ENCODE peak calls at places on chromosomes 4 and X, in four cellular contexts. V is IMR-90, P is tibial nerve, O is heart left ventricle. U is an unnamed sample.

GRCh38 chrX:57285001-57285400 is 1.5 kb upstream of the FAAH2 start:
- DNase-seq in V (no peak), P (no peak), O (no peak), U (no peak)

GRCh38 chr4:139243448-139244365 is 36.3 kb downstream of the MGARP start:
- DNase-seq in V (peak), O (no peak), P (no peak), U (no peak)

GRCh38 chrX:139200346-139200745 is 330.2 kb upstream of the F9 start:
- DNase-seq in P (no peak), V (no peak), O (no peak), U (no peak)

GRCh38 chrX:43175428-43175827 is 397.5 kb upstream of the PPP1R2C start:
- DNase-seq in V (no peak), P (no peak), O (no peak), U (no peak)

GRCh38 chr4:20764353-20764752 is 64.1 kb downstream of the PACRGL start:
- DNase-seq in P (no peak), O (no peak), V (peak), U (no peak)

GRCh38 chr4:62622084-62622483 is 1422.0 kb downstream of the ADGRL3 start:
- DNase-seq in V (no peak), O (no peak), P (no peak), U (no peak)

GRCh38 chrX:68112321-68112720 is 321.0 kb downstream of the OPHN1 start:
- DNase-seq in O (no peak), V (peak), P (no peak), U (no peak)

GRCh38 chr4:114717432-114717831 is 118.8 kb downstream of the UGT8 start:
- DNase-seq in O (no peak), V (no peak), P (no peak), U (no peak)

GRCh38 chrX:97936296-97936695 is 1052.6 kb downstream of the RPA4 start:
- DNase-seq in V (no peak), P (no peak), O (no peak), U (no peak)

GRCh38 chrX:54085666-54086065 is 41.4 kb upstream of the PHF8 start:
- DNase-seq in O (no peak), P (no peak), V (no peak), U (no peak)

GRCh38 chrX:20306668-20307067 is 40.0 kb upstream of the RPS6KA3 start:
- DNase-seq in V (no peak), P (no peak), O (no peak), U (no peak)

GRCh38 chr4:84568496-84568895 is 14.4 kb upstream of the CDS1 start:
- DNase-seq in P (no peak), V (no peak), O (no peak), U (no peak)

GRCh38 chrX:18995216-18995615 is 11.3 kb upstream of the PHKA2 start:
- DNase-seq in O (no peak), V (peak), P (no peak), U (no peak)

GRCh38 chr4:128241019-128241418 is 46.6 kb downstream of the PGRMC2 start:
- DNase-seq in P (no peak), O (no peak), V (no peak), U (no peak)

GRCh38 chrX:28552882-28553829 is 34.1 kb upstream of the IL1RAPL1 start:
- DNase-seq in P (no peak), O (no peak), V (no peak), U (no peak)

GRCh38 chr4:74056114-74056857 is 17.8 kb upstream of the CXCL3 start:
- DNase-seq in P (no peak), V (peak), O (no peak), U (no peak)

GRCh38 chr4:183905081-183905592 is at the start of gene STOX2:
- DNase-seq in O (peak), P (peak), V (peak), U (peak)

GRCh38 chr4:40227284-40227683 is 30.5 kb downstream of the RHOH start:
- DNase-seq in V (no peak), P (no peak), O (no peak), U (no peak)

GRCh38 chr4:6695660-6696581 is 2.2 kb downstream of the S100P start:
- DNase-seq in P (no peak), O (no peak), V (peak), U (no peak)

GRCh38 chr4:8874896-8875680 is 3.4 kb upstream of the HMX1 start:
- DNase-seq in P (no peak), V (no peak), O (no peak), U (no peak)

GRCh38 chrX:307261-308111 is 11.1 kb downstream of the GTPBP6 start:
- DNase-seq in V (no peak), O (peak), P (no peak), U (peak)

GRCh38 chrX:78708171-78708570 is 39.3 kb upstream of the LPAR4 start:
- DNase-seq in O (no peak), P (no peak), V (peak), U (no peak)

GRCh38 chrX:148979786-148980185 is 479.4 kb downstream of the AFF2 start:
- DNase-seq in V (no peak), O (no peak), P (no peak), U (no peak)

GRCh38 chr4:136311774-136312173 is 1220.5 kb downstream of the PCDH18 start:
- DNase-seq in P (no peak), V (no peak), O (no peak), U (no peak)

GRCh38 chrX:109344666-109345065 is 137.2 kb downstream of the GUCY2F start:
- DNase-seq in V (no peak), O (no peak), P (no peak), U (no peak)

GRCh38 chr4:962231-963208 is 10.8 kb downstream of the DGKQ start:
- DNase-seq in P (no peak), O (peak), V (no peak), U (peak)
- TF ChIP-seq POLR2A in P (no peak), O (no peak), V (no peak), U (no peak)

GRCh38 chrX:118726887-118727685 is at the start of gene IL13RA1:
- DNase-seq in V (peak), O (peak), P (peak), U (peak)
- H3K27ac ChIP-seq in V (peak), O (peak), P (peak), U (peak)

DNA sequence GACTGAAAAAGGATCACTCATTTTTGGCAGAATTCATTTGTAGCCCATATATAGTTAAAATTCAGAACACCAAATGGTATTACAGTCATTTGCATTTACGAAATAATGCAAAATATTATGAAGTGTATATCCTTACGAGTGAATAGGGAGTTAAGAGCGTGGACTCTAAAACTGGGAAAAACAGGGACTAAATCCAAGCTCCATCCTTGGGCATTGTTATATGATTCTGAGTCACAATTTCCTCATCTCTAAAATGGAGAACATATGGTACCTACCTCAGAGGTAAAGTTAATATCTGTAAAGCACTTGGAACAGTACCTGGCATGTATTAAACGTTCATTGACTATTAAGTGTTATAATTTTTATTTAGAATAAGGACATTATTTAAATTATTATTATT is 106.3 kb downstream of the ZAR1 start:
- DNase-seq in O (no peak), V (no peak), P (no peak), U (no peak)
- TF ChIP-seq POLR2A in O (no peak), V (no peak), P (no peak), U (no peak)

GRCh38 chrX:137428251-137428661 is 137.7 kb upstream of the ZIC3 start:
- DNase-seq in O (no peak), V (no peak), P (no peak), U (no peak)
- H3K27ac ChIP-seq in O (no peak), V (no peak), P (no peak), U (no peak)

GRCh38 chr4:126489826-126490463 is 1142.8 kb upstream of the INTU start:
- DNase-seq in V (no peak), P (no peak), O (peak), U (no peak)
- TF ChIP-seq POLR2A in V (no peak), P (no peak), O (no peak), U (no peak)

U was measured in suprapubic skin.